ENCODE peak calls at places on chromosomes 12 and 14, in six cellular contexts. One of them, this sample, is unnamed.

GRCh38 chr14:73633517-73634332 is 11.1 kb upstream of the DNAL1 start:
- DNase-seq in Right ventricle myocardium superior: peak; percentile 68
- DNase-seq in MV-4-11: peak; percentile 81
- DNase-seq in activated naive CD8-positive, alpha-beta T cell treated with anti-CD3 and anti-CD28 coated beads for 36 hours: peak; percentile 50
- DNase-seq in iPS-NIHi11: peak; percentile 74
- DNase-seq in activated T-helper 1 cell treated with Interleukin-2 at 50 U/mL for 16 hours: peak; percentile 28
- DNase-seq in this sample: peak; percentile 40

GRCh38 chr12:27975222-27976136 is 2.9 kb upstream of the PTHLH start:
- DNase-seq in Right ventricle myocardium superior: no peak
- DNase-seq in MV-4-11: no peak
- DNase-seq in activated naive CD8-positive, alpha-beta T cell treated with anti-CD3 and anti-CD28 coated beads for 36 hours: peak; percentile 21
- DNase-seq in iPS-NIHi11: peak; percentile 83
- DNase-seq in activated T-helper 1 cell treated with Interleukin-2 at 50 U/mL for 16 hours: no peak
- DNase-seq in this sample: no peak

GRCh38 chr14:104109731-104110361 is 24.3 kb downstream of the ASPG start:
- DNase-seq in Right ventricle myocardium superior: peak; percentile 29
- DNase-seq in MV-4-11: no peak
- DNase-seq in activated naive CD8-positive, alpha-beta T cell treated with anti-CD3 and anti-CD28 coated beads for 36 hours: peak; percentile 0
- DNase-seq in iPS-NIHi11: no peak
- DNase-seq in activated T-helper 1 cell treated with Interleukin-2 at 50 U/mL for 16 hours: no peak
- DNase-seq in this sample: no peak

GRCh38 chr12:57066245-57066644 is 12.3 kb downstream of the NEMP1 start:
- DNase-seq in Right ventricle myocardium superior: no peak
- DNase-seq in MV-4-11: no peak
- DNase-seq in activated naive CD8-positive, alpha-beta T cell treated with anti-CD3 and anti-CD28 coated beads for 36 hours: no peak
- DNase-seq in iPS-NIHi11: no peak
- DNase-seq in activated T-helper 1 cell treated with Interleukin-2 at 50 U/mL for 16 hours: no peak
- DNase-seq in this sample: no peak

GRCh38 chr14:56659964-56660551 is 80.5 kb downstream of the TMEM260 start:
- DNase-seq in Right ventricle myocardium superior: no peak
- DNase-seq in MV-4-11: peak; percentile 52
- DNase-seq in activated naive CD8-positive, alpha-beta T cell treated with anti-CD3 and anti-CD28 coated beads for 36 hours: no peak
- DNase-seq in iPS-NIHi11: peak; percentile 63
- DNase-seq in activated T-helper 1 cell treated with Interleukin-2 at 50 U/mL for 16 hours: no peak
- DNase-seq in this sample: peak; percentile 28

GRCh38 chr14:36443374-36443773 is 76.7 kb downstream of the NKX2-1 start:
- DNase-seq in Right ventricle myocardium superior: no peak
- DNase-seq in MV-4-11: no peak
- DNase-seq in activated naive CD8-positive, alpha-beta T cell treated with anti-CD3 and anti-CD28 coated beads for 36 hours: no peak
- DNase-seq in iPS-NIHi11: no peak
- DNase-seq in activated T-helper 1 cell treated with Interleukin-2 at 50 U/mL for 16 hours: no peak
- DNase-seq in this sample: no peak

GRCh38 chr12:64678248-64678647 is 68.0 kb downstream of the RASSF3 start:
- DNase-seq in Right ventricle myocardium superior: no peak
- DNase-seq in MV-4-11: no peak
- DNase-seq in activated naive CD8-positive, alpha-beta T cell treated with anti-CD3 and anti-CD28 coated beads for 36 hours: no peak
- DNase-seq in iPS-NIHi11: no peak
- DNase-seq in activated T-helper 1 cell treated with Interleukin-2 at 50 U/mL for 16 hours: no peak
- DNase-seq in this sample: no peak

GRCh38 chr12:39807043-39807442 is 187.4 kb upstream of the ABCD2 start:
- DNase-seq in Right ventricle myocardium superior: no peak
- DNase-seq in MV-4-11: peak; percentile 64
- DNase-seq in activated naive CD8-positive, alpha-beta T cell treated with anti-CD3 and anti-CD28 coated beads for 36 hours: no peak
- DNase-seq in iPS-NIHi11: peak; percentile 48
- DNase-seq in activated T-helper 1 cell treated with Interleukin-2 at 50 U/mL for 16 hours: no peak
- DNase-seq in this sample: no peak

GRCh38 chr14:53304726-53305381 is 151.7 kb upstream of the DDHD1 start:
- DNase-seq in Right ventricle myocardium superior: no peak
- DNase-seq in MV-4-11: no peak
- DNase-seq in activated naive CD8-positive, alpha-beta T cell treated with anti-CD3 and anti-CD28 coated beads for 36 hours: no peak
- DNase-seq in iPS-NIHi11: no peak
- DNase-seq in activated T-helper 1 cell treated with Interleukin-2 at 50 U/mL for 16 hours: no peak
- DNase-seq in this sample: no peak

GRCh38 chr12:92615703-92616102 is 87.1 kb upstream of the PLEKHG7 start:
- DNase-seq in Right ventricle myocardium superior: no peak
- DNase-seq in MV-4-11: no peak
- DNase-seq in activated naive CD8-positive, alpha-beta T cell treated with anti-CD3 and anti-CD28 coated beads for 36 hours: no peak
- DNase-seq in iPS-NIHi11: no peak
- DNase-seq in activated T-helper 1 cell treated with Interleukin-2 at 50 U/mL for 16 hours: no peak
- DNase-seq in this sample: no peak

GRCh38 chr14:72800296-72800695 is 93.6 kb downstream of the DPF3 start:
- DNase-seq in Right ventricle myocardium superior: no peak
- DNase-seq in MV-4-11: no peak
- DNase-seq in activated naive CD8-positive, alpha-beta T cell treated with anti-CD3 and anti-CD28 coated beads for 36 hours: no peak
- DNase-seq in iPS-NIHi11: no peak
- DNase-seq in activated T-helper 1 cell treated with Interleukin-2 at 50 U/mL for 16 hours: no peak
- DNase-seq in this sample: no peak

GRCh38 chr12:53381739-53382630 is 2.0 kb downstream of the SP1 start:
- DNase-seq in Right ventricle myocardium superior: peak; percentile 61
- DNase-seq in MV-4-11: peak; percentile 58
- DNase-seq in activated naive CD8-positive, alpha-beta T cell treated with anti-CD3 and anti-CD28 coated beads for 36 hours: peak; percentile 28
- DNase-seq in iPS-NIHi11: peak; percentile 22
- DNase-seq in activated T-helper 1 cell treated with Interleukin-2 at 50 U/mL for 16 hours: no peak
- DNase-seq in this sample: no peak

GRCh38 chr14:96584199-96584906 is 82.2 kb downstream of the PAPOLA start:
- DNase-seq in Right ventricle myocardium superior: no peak
- DNase-seq in MV-4-11: peak; percentile 65
- DNase-seq in activated naive CD8-positive, alpha-beta T cell treated with anti-CD3 and anti-CD28 coated beads for 36 hours: peak; percentile 49
- DNase-seq in iPS-NIHi11: peak; percentile 85
- DNase-seq in activated T-helper 1 cell treated with Interleukin-2 at 50 U/mL for 16 hours: no peak
- DNase-seq in this sample: peak; percentile 11

GRCh38 chr12:125983784-125984510 is 918.7 kb downstream of the AACS start:
- DNase-seq in Right ventricle myocardium superior: peak; percentile 37
- DNase-seq in MV-4-11: no peak
- DNase-seq in activated naive CD8-positive, alpha-beta T cell treated with anti-CD3 and anti-CD28 coated beads for 36 hours: no peak
- DNase-seq in iPS-NIHi11: no peak
- DNase-seq in activated T-helper 1 cell treated with Interleukin-2 at 50 U/mL for 16 hours: no peak
- DNase-seq in this sample: no peak

GRCh38 chr12:27331299-27331926 is 1.2 kb upstream of the BMAL2 start:
- DNase-seq in Right ventricle myocardium superior: no peak
- DNase-seq in MV-4-11: peak; percentile 96
- DNase-seq in activated naive CD8-positive, alpha-beta T cell treated with anti-CD3 and anti-CD28 coated beads for 36 hours: peak; percentile 32
- DNase-seq in iPS-NIHi11: peak; percentile 24
- DNase-seq in activated T-helper 1 cell treated with Interleukin-2 at 50 U/mL for 16 hours: no peak
- DNase-seq in this sample: no peak

GRCh38 chr12:62270872-62271271 is 10.7 kb downstream of the USP15 start:
- DNase-seq in Right ventricle myocardium superior: no peak
- DNase-seq in MV-4-11: no peak
- DNase-seq in activated naive CD8-positive, alpha-beta T cell treated with anti-CD3 and anti-CD28 coated beads for 36 hours: no peak
- DNase-seq in iPS-NIHi11: no peak
- DNase-seq in activated T-helper 1 cell treated with Interleukin-2 at 50 U/mL for 16 hours: no peak
- DNase-seq in this sample: no peak

GRCh38 chr12:47903151-47903611 is 1.6 kb downstream of the VDR start:
- DNase-seq in Right ventricle myocardium superior: no peak
- DNase-seq in MV-4-11: peak; percentile 48
- DNase-seq in activated naive CD8-positive, alpha-beta T cell treated with anti-CD3 and anti-CD28 coated beads for 36 hours: no peak
- DNase-seq in iPS-NIHi11: no peak
- DNase-seq in activated T-helper 1 cell treated with Interleukin-2 at 50 U/mL for 16 hours: no peak
- DNase-seq in this sample: no peak

GRCh38 chr12:69553626-69554248 is 31.5 kb upstream of the CCT2 start:
- DNase-seq in Right ventricle myocardium superior: no peak
- DNase-seq in MV-4-11: no peak
- DNase-seq in activated naive CD8-positive, alpha-beta T cell treated with anti-CD3 and anti-CD28 coated beads for 36 hours: no peak
- DNase-seq in iPS-NIHi11: peak; percentile 29
- DNase-seq in activated T-helper 1 cell treated with Interleukin-2 at 50 U/mL for 16 hours: no peak
- DNase-seq in this sample: no peak

GRCh38 chr12:2537868-2538541 is 256.8 kb upstream of the FKBP4 start:
- DNase-seq in Right ventricle myocardium superior: no peak
- DNase-seq in MV-4-11: no peak
- DNase-seq in activated naive CD8-positive, alpha-beta T cell treated with anti-CD3 and anti-CD28 coated beads for 36 hours: no peak
- DNase-seq in iPS-NIHi11: no peak
- DNase-seq in activated T-helper 1 cell treated with Interleukin-2 at 50 U/mL for 16 hours: no peak
- DNase-seq in this sample: no peak